ENCODE peak calls at places on chromosome 1, in eight cellular contexts. V is NAMALWA; I is NCI-H460; U is Calu3; H is SW480; D is activated CD8-positive, alpha-beta memory T cell treated with anti-CD3 and anti-CD28 coated beads, Interleukin-2, amount 10 ng/mL, durations not matched to agents 7 days and 5 days; K is fibroblast of the conjunctiva; A is stimulated activated naive CD8-positive, alpha-beta T cell treated with anti-CD3 and anti-CD28 coated beads, Interleukin-15, amount 100 ng/mL, for 72 hours. Y is an unnamed sample.

GRCh38 chr1:53086504-53087070 is 24.6 kb downstream of the PODN start:
- DNase-seq in D (no peak), H (no peak), U (no peak), I (no peak), K (no peak), V (no peak), A (no peak), Y (no peak)

GRCh38 chr1:230825061-230825803 is 43.1 kb downstream of the C1orf198 start:
- DNase-seq in V (no peak), U (peak), I (peak), K (peak), D (no peak), A (no peak), H (peak), Y (peak)

GRCh38 chr1:228464487-228464983 is 22.6 kb upstream of the RNF187 start:
- DNase-seq in U (peak), D (peak), I (no peak), H (no peak), V (peak), A (peak), K (no peak), Y (no peak)

GRCh38 chr1:24090736-24091135 is 21.2 kb downstream of the MYOM3 start:
- DNase-seq in D (no peak), I (no peak), V (no peak), K (no peak), A (no peak), H (no peak), U (no peak), Y (no peak)

GRCh38 chr1:164561461-164561860 is 2.5 kb downstream of the PBX1 start:
- DNase-seq in V (no peak), H (no peak), U (no peak), I (no peak), A (no peak), K (no peak), D (no peak), Y (no peak)

GRCh38 chr1:30809514-30810263 is 52.1 kb upstream of the LAPTM5 start:
- DNase-seq in A (no peak), H (no peak), I (peak), U (no peak), K (peak), D (no peak), V (no peak), Y (no peak)

GRCh38 chr1:227891223-227891954 is 56.3 kb downstream of the WNT9A start:
- DNase-seq in A (no peak), H (peak), U (no peak), I (no peak), K (no peak), V (no peak), D (peak), Y (peak)

GRCh38 chr1:28582248-28582615 is 9.8 kb upstream of the RAB42 start:
- DNase-seq in K (no peak), D (no peak), A (no peak), V (no peak), H (peak), I (no peak), U (no peak), Y (no peak)

GRCh38 chr1:101613549-101613948 is 376.7 kb downstream of the S1PR1 start:
- DNase-seq in K (no peak), U (no peak), H (no peak), V (no peak), I (no peak), D (no peak), A (no peak), Y (no peak)

GRCh38 chr1:226688852-226689251 is 50.2 kb downstream of the ITPKB start:
- DNase-seq in U (no peak), V (no peak), D (no peak), A (no peak), I (no peak), H (no peak), K (no peak), Y (no peak)